ENCODE peak calls at places on chromosome 21, in six cellular contexts. One of them, this sample, is unnamed.

GRCh38 chr21:29443398-29444010 is 144.8 kb downstream of the BACH1 start:
- DNase-seq in IMR-90: no peak
- DNase-seq in mesenchymal stem cell: no peak
- DNase-seq in H9: no peak
- DNase-seq in H1: no peak
- DNase-seq in neuronal stem cell: no peak
- DNase-seq in this sample: no peak

GRCh38 chr21:32772281-32773047 is 909 bp upstream of the PAXBP1 start:
- DNase-seq in mesenchymal stem cell: peak; percentile 67
- DNase-seq in IMR-90: peak; percentile 20
- DNase-seq in H9: no peak
- DNase-seq in neuronal stem cell: peak; percentile 17
- DNase-seq in H1: no peak
- DNase-seq in this sample: peak; percentile 20

GRCh38 chr21:17775431-17776126 is 43.6 kb downstream of the C21orf91 start:
- DNase-seq in H1: no peak
- DNase-seq in mesenchymal stem cell: no peak
- DNase-seq in H9: no peak
- DNase-seq in neuronal stem cell: no peak
- DNase-seq in IMR-90: no peak
- DNase-seq in this sample: no peak

GRCh38 chr21:25507522-25507921 is 99.8 kb downstream of the MRPL39 start:
- DNase-seq in H1: no peak
- DNase-seq in mesenchymal stem cell: no peak
- DNase-seq in H9: no peak
- DNase-seq in IMR-90: peak; percentile 23
- DNase-seq in neuronal stem cell: no peak
- DNase-seq in this sample: peak; percentile 26

GRCh38 chr21:14657241-14658008 is 111.3 kb upstream of the SAMSN1 start:
- DNase-seq in neuronal stem cell: no peak
- DNase-seq in IMR-90: no peak
- DNase-seq in mesenchymal stem cell: no peak
- DNase-seq in H1: no peak
- DNase-seq in H9: no peak
- DNase-seq in this sample: no peak

GRCh38 chr21:41653944-41654625 is 112.8 kb downstream of the RIPK4 start:
- DNase-seq in H1: no peak
- DNase-seq in mesenchymal stem cell: no peak
- DNase-seq in IMR-90: peak; percentile 50
- DNase-seq in H9: no peak
- DNase-seq in neuronal stem cell: no peak
- DNase-seq in this sample: no peak

GRCh38 chr21:33618407-33618806 is 23.1 kb downstream of the CRYZL1 start:
- DNase-seq in mesenchymal stem cell: no peak
- DNase-seq in H9: no peak
- DNase-seq in neuronal stem cell: no peak
- DNase-seq in H1: no peak
- DNase-seq in IMR-90: no peak
- DNase-seq in this sample: no peak

GRCh38 chr21:15749045-15749867 is 19.5 kb downstream of the USP25 start:
- DNase-seq in IMR-90: peak; percentile 49
- DNase-seq in mesenchymal stem cell: peak; percentile 43
- DNase-seq in H1: no peak
- DNase-seq in H9: no peak
- DNase-seq in neuronal stem cell: no peak
- DNase-seq in this sample: no peak

GRCh38 chr21:25850126-25850831 is 115.5 kb downstream of the GABPA start:
- DNase-seq in H1: no peak
- DNase-seq in H9: no peak
- DNase-seq in IMR-90: no peak
- DNase-seq in mesenchymal stem cell: peak; percentile 49
- DNase-seq in neuronal stem cell: no peak
- DNase-seq in this sample: no peak

DNA sequence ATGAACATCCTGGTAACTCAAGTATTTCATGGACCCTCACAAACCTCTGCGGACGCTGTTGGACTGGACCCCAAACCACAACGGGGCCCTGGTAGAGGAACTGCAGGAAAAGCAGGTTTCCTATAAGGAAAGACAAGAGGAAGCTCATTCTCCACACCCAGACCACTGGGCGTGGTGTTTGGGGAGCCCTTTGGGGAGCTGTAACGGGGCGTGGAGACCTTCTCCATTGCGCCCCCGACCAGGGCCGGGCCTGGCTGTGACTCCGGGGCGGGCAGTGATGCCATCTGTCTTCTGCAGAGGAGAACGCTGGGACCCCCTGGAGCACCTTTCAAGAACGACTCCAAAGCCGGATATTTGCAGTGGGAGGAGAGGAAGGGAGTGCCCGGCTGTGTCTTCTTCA is 30.0 kb upstream of the AGPAT3 start:
- DNase-seq in IMR-90: no peak
- DNase-seq in mesenchymal stem cell: no peak
- DNase-seq in H1: no peak
- DNase-seq in H9: no peak
- DNase-seq in neuronal stem cell: no peak
- DNase-seq in this sample: no peak
- H2BK15ac ChIP-seq in IMR-90: no peak overlapping the region
- H2BK15ac ChIP-seq in mesenchymal stem cell: no peak overlapping the region
- H2BK15ac ChIP-seq in H1: no peak overlapping the region
- H2BK15ac ChIP-seq in H9: no peak overlapping the region
- H2BK15ac ChIP-seq in neuronal stem cell: no peak overlapping the region
- H2BK15ac ChIP-seq in this sample: no peak overlapping the region

DNA sequence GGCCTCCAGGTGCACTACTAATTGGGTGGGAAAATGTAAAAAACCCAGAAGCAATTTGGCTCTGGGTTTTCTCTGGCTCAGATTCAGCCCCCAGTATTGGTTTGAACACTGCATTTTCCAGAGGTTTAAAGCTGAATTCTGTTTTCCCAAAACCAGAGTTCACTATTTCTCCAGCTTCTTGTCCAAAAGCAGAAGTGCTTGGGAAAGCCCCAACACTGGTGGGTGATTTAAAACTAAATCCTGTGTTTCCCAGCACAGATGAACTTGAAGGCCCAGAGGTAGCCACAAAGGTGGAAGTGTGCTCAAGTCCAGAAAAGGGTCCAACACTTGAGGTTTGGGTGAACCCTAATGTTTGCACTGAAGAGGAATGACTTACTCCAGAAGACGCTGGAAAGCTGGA is 689 bp downstream of the MCM3AP start:
- DNase-seq in H1: no peak
- DNase-seq in IMR-90: no peak
- DNase-seq in neuronal stem cell: no peak
- DNase-seq in mesenchymal stem cell: no peak
- DNase-seq in H9: no peak
- DNase-seq in this sample: no peak
- H3K9ac ChIP-seq in H1: no peak overlapping the region
- H3K9ac ChIP-seq in IMR-90: peak overlapping the region; percentile 14
- H3K9ac ChIP-seq in neuronal stem cell: no peak overlapping the region
- H3K9ac ChIP-seq in mesenchymal stem cell: peak overlapping the region; percentile 96
- H3K9ac ChIP-seq in H9: no peak overlapping the region
- H3K9ac ChIP-seq in this sample: peak overlapping the region; percentile 96

GRCh38 chr21:44871576-44872265 is 1.8 kb downstream of the PTTG1IP start:
- DNase-seq in H1: no peak
- DNase-seq in mesenchymal stem cell: peak; percentile 88
- DNase-seq in H9: no peak
- DNase-seq in neuronal stem cell: no peak
- DNase-seq in IMR-90: peak; percentile 77
- DNase-seq in this sample: no peak
- H3K18ac ChIP-seq in H1: no peak overlapping the region
- H3K18ac ChIP-seq in mesenchymal stem cell: peak overlapping the region; percentile 33
- H3K18ac ChIP-seq in H9: no peak overlapping the region
- H3K18ac ChIP-seq in neuronal stem cell: no peak overlapping the region
- H3K18ac ChIP-seq in IMR-90: no peak overlapping the region
- H3K18ac ChIP-seq in this sample: no peak overlapping the region

DNA sequence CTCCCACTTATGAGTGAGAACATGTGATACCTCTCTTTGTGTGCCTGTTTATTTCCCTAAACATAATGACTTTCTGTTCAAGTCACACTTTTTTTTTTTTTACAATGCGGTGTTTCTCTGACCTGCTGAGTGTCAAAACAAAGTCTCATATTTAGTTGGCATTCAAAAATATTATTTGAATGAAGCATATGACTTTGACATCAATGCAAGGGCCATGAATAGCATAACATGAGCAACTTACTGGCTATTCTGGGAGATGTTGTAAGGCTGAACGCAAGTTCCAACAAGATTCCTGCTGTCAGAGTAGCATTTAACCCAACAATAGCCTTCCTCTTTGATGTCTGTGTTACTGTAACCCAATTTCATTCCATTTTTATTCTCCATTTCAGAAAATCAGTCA is 2.0 kb upstream of the KRTAP19-1 start:
- DNase-seq in mesenchymal stem cell: no peak
- DNase-seq in IMR-90: no peak
- DNase-seq in H1: no peak
- DNase-seq in H9: no peak
- DNase-seq in neuronal stem cell: no peak
- DNase-seq in this sample: no peak
- H2BK15ac ChIP-seq in mesenchymal stem cell: no peak overlapping the region
- H2BK15ac ChIP-seq in IMR-90: no peak overlapping the region
- H2BK15ac ChIP-seq in H1: no peak overlapping the region
- H2BK15ac ChIP-seq in H9: no peak overlapping the region
- H2BK15ac ChIP-seq in neuronal stem cell: no peak overlapping the region
- H2BK15ac ChIP-seq in this sample: no peak overlapping the region

GRCh38 chr21:42849759-42850412 is 29.5 kb downstream of the WDR4 start:
- DNase-seq in IMR-90: no peak
- DNase-seq in H1: no peak
- DNase-seq in mesenchymal stem cell: no peak
- DNase-seq in H9: no peak
- DNase-seq in neuronal stem cell: no peak
- DNase-seq in this sample: no peak
- H3K9ac ChIP-seq in IMR-90: no peak overlapping the region
- H3K9ac ChIP-seq in H1: no peak overlapping the region
- H3K9ac ChIP-seq in mesenchymal stem cell: no peak overlapping the region
- H3K9ac ChIP-seq in H9: no peak overlapping the region
- H3K9ac ChIP-seq in neuronal stem cell: no peak overlapping the region
- H3K9ac ChIP-seq in this sample: no peak overlapping the region

GRCh38 chr21:43775795-43776430 is at the start of gene CSTB:
- DNase-seq in H9: peak; percentile 88
- DNase-seq in mesenchymal stem cell: peak; percentile 71
- DNase-seq in IMR-90: peak; percentile 38
- DNase-seq in neuronal stem cell: no peak
- DNase-seq in H1: no peak
- DNase-seq in this sample: peak; percentile 82
- H3K18ac ChIP-seq in H9: peak within 1 kb of the TSS; percentile 49
- H3K18ac ChIP-seq in mesenchymal stem cell: peak within 1 kb of the TSS; percentile 90
- H3K18ac ChIP-seq in IMR-90: no peak within 1 kb of the TSS
- H3K18ac ChIP-seq in neuronal stem cell: peak within 1 kb of the TSS; percentile 98
- H3K18ac ChIP-seq in H1: peak within 1 kb of the TSS; percentile 48
- H3K18ac ChIP-seq in this sample: peak within 1 kb of the TSS; percentile 86

DNA sequence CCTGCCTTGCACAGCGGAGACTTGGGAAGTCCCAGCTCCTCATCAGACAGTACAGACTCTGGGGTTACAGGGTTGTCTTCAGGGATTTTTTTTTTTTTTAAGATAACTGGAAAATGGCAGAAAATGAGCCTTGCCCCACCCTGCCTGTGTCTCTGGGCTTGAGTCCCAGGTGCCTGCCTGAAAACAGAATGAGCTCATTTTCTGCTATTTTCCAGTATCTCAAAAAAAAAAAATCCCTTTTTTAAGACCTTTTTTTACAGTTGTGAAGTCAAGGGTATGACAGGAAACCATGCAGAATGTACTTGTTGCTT is 10.1 kb downstream of the SLX9 start:
- DNase-seq in H1: no peak
- DNase-seq in mesenchymal stem cell: no peak
- DNase-seq in IMR-90: no peak
- DNase-seq in neuronal stem cell: no peak
- DNase-seq in H9: no peak
- DNase-seq in this sample: no peak
- H2BK15ac ChIP-seq in H1: no peak overlapping the region
- H2BK15ac ChIP-seq in mesenchymal stem cell: no peak overlapping the region
- H2BK15ac ChIP-seq in IMR-90: peak overlapping the region; percentile 21
- H2BK15ac ChIP-seq in neuronal stem cell: no peak overlapping the region
- H2BK15ac ChIP-seq in H9: no peak overlapping the region
- H2BK15ac ChIP-seq in this sample: no peak overlapping the region

DNA sequence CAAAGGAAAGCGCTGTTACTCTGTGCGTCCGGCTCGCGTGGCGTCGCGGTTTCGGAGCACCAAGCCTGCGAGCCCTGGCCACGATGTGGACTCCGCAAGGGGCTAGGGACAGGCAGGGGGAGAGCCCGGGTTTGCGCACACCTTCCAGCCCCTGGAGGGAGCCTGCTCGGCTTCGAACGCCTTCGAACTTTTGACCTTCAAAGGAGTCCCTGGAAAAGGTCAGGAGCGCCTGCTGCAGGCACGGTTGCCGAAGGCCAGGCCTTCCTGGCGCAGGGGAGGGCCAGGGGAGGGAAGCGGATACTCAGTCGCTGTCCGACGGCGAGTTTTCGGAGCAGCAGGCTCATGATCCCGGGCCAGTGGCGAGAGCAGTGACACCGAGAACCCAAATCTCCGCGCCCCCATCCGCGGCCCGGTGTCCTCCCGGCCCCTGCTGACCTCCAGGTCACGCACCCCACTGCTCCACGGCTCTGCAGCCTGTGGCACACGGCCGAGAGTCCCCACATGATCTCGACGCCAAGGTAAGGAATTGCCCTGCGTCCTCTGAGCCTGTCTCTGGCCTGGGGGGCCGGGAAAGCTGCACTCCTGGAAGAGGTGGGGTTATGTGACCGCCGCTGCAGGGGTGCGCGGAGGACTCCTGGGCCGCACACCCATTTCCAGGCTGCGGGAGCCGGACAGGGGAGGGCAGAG is 1.3 kb upstream of the SIM2 start:
- DNase-seq in H9: peak; percentile 76
- DNase-seq in mesenchymal stem cell: no peak
- DNase-seq in IMR-90: no peak
- DNase-seq in H1: no peak
- DNase-seq in neuronal stem cell: no peak
- DNase-seq in this sample: peak; percentile 80
- H3K9ac ChIP-seq in H9: no peak overlapping the region
- H3K9ac ChIP-seq in mesenchymal stem cell: peak overlapping the region; percentile 26
- H3K9ac ChIP-seq in IMR-90: peak overlapping the region; percentile 29
- H3K9ac ChIP-seq in H1: no peak overlapping the region
- H3K9ac ChIP-seq in neuronal stem cell: peak overlapping the region; percentile 21
- H3K9ac ChIP-seq in this sample: no peak overlapping the region

DNA sequence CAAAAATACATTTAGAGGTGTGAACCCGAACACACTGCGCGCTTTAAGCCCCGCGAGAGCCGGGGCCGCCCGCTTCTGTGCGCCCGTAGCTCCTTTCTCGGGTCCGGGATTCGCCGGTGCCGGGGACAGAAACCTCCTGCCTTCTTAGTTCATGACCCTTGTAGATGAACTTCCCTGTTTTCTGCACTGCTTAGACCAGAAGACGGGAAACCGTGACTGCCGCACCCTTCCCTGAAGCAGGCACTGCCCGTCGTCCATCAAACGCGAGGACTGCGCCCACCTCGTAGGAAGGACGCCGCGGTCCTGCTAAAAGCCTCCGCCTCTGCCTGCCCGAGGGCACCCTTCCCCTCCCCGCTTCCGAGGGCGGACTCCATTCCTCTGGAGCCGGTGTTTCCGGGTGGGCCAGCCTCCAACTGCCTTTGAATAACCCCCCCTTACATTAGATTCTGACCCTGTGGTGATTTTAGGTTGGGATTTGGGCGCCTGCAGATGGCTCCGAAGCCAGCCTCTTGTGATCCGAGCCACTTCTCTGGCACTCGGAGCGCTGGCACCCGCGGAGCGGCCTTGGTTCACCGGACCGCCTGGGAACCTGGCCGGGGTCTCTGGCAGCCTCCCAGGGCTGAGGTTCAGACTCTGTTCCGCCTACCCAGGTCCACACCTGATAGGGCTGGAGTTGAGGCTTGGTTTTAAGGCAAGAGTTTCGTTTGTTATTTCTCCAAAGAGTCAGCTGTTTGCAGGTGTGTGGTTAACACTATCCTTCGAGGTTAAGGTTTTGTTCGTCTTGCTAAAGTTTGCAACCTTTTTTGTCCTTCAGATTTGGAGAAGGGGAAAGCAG is 1.2 kb upstream of the PTTG1IP start:
- DNase-seq in neuronal stem cell: no peak
- DNase-seq in H1: no peak
- DNase-seq in IMR-90: no peak
- DNase-seq in mesenchymal stem cell: no peak
- DNase-seq in H9: no peak
- DNase-seq in this sample: peak; percentile 33
- H3K18ac ChIP-seq in neuronal stem cell: peak overlapping the region; percentile 95
- H3K18ac ChIP-seq in H1: peak overlapping the region; percentile 55
- H3K18ac ChIP-seq in IMR-90: no peak overlapping the region
- H3K18ac ChIP-seq in mesenchymal stem cell: peak overlapping the region; percentile 26
- H3K18ac ChIP-seq in H9: no peak overlapping the region
- H3K18ac ChIP-seq in this sample: peak overlapping the region; percentile 5